ENCODE peak calls at places on chromosomes 6 and 20, in six cellular contexts. O is cardiac muscle cell, Y is HCT116, C is prostate gland, I is GM12878, G is mesendoderm. N is an unnamed sample.

GRCh38 chr6:4220619-4221018 is 85.2 kb upstream of the ECI2 start:
- DNase-seq in O (peak; percentile 48), Y (no peak), C (no peak), I (no peak), G (no peak), N (no peak)

GRCh38 chr6:32086661-32087573 is 22.2 kb downstream of the TNXB start:
- DNase-seq in O (peak; percentile 70), Y (no peak), C (no peak), I (peak; percentile 63), G (no peak), N (no peak)

GRCh38 chr20:57398901-57399535 is 7.8 kb downstream of the RBM38 start:
- DNase-seq in O (no peak), Y (no peak), C (no peak), I (no peak), G (no peak), N (no peak)

GRCh38 chr6:71034578-71034977 is 77.7 kb upstream of the B3GAT2 start:
- DNase-seq in O (no peak), Y (no peak), C (no peak), I (no peak), G (no peak), N (no peak)

GRCh38 chr6:159203304-159204005 is 34.3 kb downstream of the FNDC1 start:
- DNase-seq in O (peak; percentile 95), Y (no peak), C (no peak), I (no peak), G (no peak), N (no peak)

GRCh38 chr6:34809914-34810882 is 18.3 kb downstream of the BLTP3A start:
- DNase-seq in O (no peak), Y (no peak), C (no peak), I (no peak), G (no peak), N (no peak)

GRCh38 chr6:67933278-67933677 is 701.8 kb upstream of the ADGRB3 start:
- DNase-seq in O (no peak), Y (no peak), C (no peak), I (no peak), G (peak; percentile 72), N (no peak)

GRCh38 chr6:6890400-6890858 is 217.3 kb upstream of the RREB1 start:
- DNase-seq in O (peak; percentile 51), Y (no peak), C (no peak), I (no peak), G (peak; percentile 59), N (no peak)

GRCh38 chr6:106128981-106129761 is 43.0 kb downstream of the PRDM1 start:
- DNase-seq in O (peak; percentile 81), Y (no peak), C (no peak), I (no peak), G (no peak), N (no peak)

GRCh38 chr20:43579861-43580793 is 10.6 kb upstream of the IFT52 start:
- DNase-seq in O (peak; percentile 55), Y (no peak), C (no peak), I (no peak), G (no peak), N (no peak)

GRCh38 chr20:61370841-61371303 is 118.8 kb downstream of the CDH4 start:
- DNase-seq in O (no peak), Y (no peak), C (no peak), I (no peak), G (no peak), N (no peak)

GRCh38 chr20:48627737-48628128 is 200.1 kb downstream of the PREX1 start:
- DNase-seq in O (no peak), Y (no peak), C (no peak), I (no peak), G (no peak), N (no peak)

GRCh38 chr20:62618622-62619529 is 23.4 kb upstream of the SLCO4A1 start:
- DNase-seq in O (no peak), Y (no peak), C (no peak), I (no peak), G (no peak), N (no peak)

GRCh38 chr20:25543068-25543467 is 42.3 kb downstream of the NINL start:
- DNase-seq in O (peak; percentile 56), Y (no peak), C (no peak), I (no peak), G (no peak), N (no peak)

GRCh38 chr20:20658123-20658522 is 54.3 kb downstream of the RALGAPA2 start:
- DNase-seq in O (no peak), Y (no peak), C (no peak), I (no peak), G (no peak), N (no peak)

GRCh38 chr6:127518212-127518709 is 874 bp downstream of the MTCL3 start:
- DNase-seq in O (no peak), Y (no peak), C (no peak), I (no peak), G (peak; percentile 63), N (no peak)

GRCh38 chr6:77040566-77041195 is 422.6 kb downstream of the HTR1B start:
- DNase-seq in O (peak; percentile 6), Y (no peak), C (no peak), I (no peak), G (no peak), N (no peak)

GRCh38 chr20:43939762-43940121 is 25.1 kb downstream of the TOX2 start:
- DNase-seq in O (no peak), Y (no peak), C (no peak), I (no peak), G (no peak), N (no peak)

GRCh38 chr6:125157725-125158124 is 4.2 kb downstream of the TPD52L1 start:
- DNase-seq in O (no peak), Y (no peak), C (no peak), I (no peak), G (peak; percentile 22), N (no peak)

GRCh38 chr6:125678601-125679000 is 70.8 kb upstream of the HEY2 start:
- DNase-seq in O (no peak), Y (no peak), C (no peak), I (no peak), G (no peak), N (no peak)

GRCh38 chr6:90297124-90297865 is 652 bp upstream of the BACH2 start:
- DNase-seq in O (no peak), Y (no peak), C (no peak), I (no peak), G (no peak), N (no peak)

GRCh38 chr6:132190097-132190814 is 211.0 kb downstream of the MOXD1 start:
- DNase-seq in O (peak; percentile 56), Y (peak; percentile 3), C (no peak), I (no peak), G (peak; percentile 36), N (no peak)

GRCh38 chr20:59933296-59933848 is at the start of gene SYCP2:
- DNase-seq in O (peak; percentile 49), Y (no peak), C (peak; percentile 49), I (no peak), G (no peak), N (no peak)

GRCh38 chr6:77879527-77879926 is 226.7 kb downstream of the MEI4 start:
- DNase-seq in O (no peak), Y (no peak), C (no peak), I (no peak), G (no peak), N (no peak)

GRCh38 chr6:2713473-2714358 is 37.0 kb downstream of the MYLK4 start:
- DNase-seq in O (peak; percentile 86), Y (no peak), C (no peak), I (no peak), G (peak; percentile 40), N (no peak)

GRCh38 chr6:78611886-78612480 is 255.4 kb upstream of the IRAK1BP1 start:
- DNase-seq in O (peak; percentile 44), Y (no peak), C (no peak), I (no peak), G (peak; percentile 50), N (no peak)

GRCh38 chr6:151393410-151393809 is 2.1 kb upstream of the ZBTB2 start:
- DNase-seq in O (no peak), Y (no peak), C (no peak), I (no peak), G (no peak), N (no peak)
- H3K4me3 ChIP-seq in O (no peak overlapping the region), Y (no peak overlapping the region), C (no peak overlapping the region), I (peak overlapping the region; percentile 82), G (no peak overlapping the region), N (peak overlapping the region; percentile 98)

GRCh38 chr6:42745638-42746451 is at the start of gene TBCC:
- DNase-seq in O (peak; percentile 99), Y (peak; percentile 95), C (peak; percentile 99), I (peak; percentile 93), G (peak; percentile 100), N (peak; percentile 93)

GRCh38 chr6:42746452-42747400 is 823 bp upstream of the TBCC start:
- DNase-seq in O (peak; percentile 95), Y (peak; percentile 74), C (peak; percentile 78), I (peak; percentile 68), G (peak; percentile 98), N (no peak)

GRCh38 chr6:42745083-42745637 is 743 bp downstream of the TBCC start:
- DNase-seq in O (peak; percentile 27), Y (no peak), C (no peak), I (no peak), G (peak; percentile 54), N (no peak)

GRCh38 chr6:42742116-42742894 is 3.6 kb downstream of the TBCC start:
- DNase-seq in O (peak; percentile 48), Y (no peak), C (no peak), I (no peak), G (no peak), N (no peak)

DNA sequence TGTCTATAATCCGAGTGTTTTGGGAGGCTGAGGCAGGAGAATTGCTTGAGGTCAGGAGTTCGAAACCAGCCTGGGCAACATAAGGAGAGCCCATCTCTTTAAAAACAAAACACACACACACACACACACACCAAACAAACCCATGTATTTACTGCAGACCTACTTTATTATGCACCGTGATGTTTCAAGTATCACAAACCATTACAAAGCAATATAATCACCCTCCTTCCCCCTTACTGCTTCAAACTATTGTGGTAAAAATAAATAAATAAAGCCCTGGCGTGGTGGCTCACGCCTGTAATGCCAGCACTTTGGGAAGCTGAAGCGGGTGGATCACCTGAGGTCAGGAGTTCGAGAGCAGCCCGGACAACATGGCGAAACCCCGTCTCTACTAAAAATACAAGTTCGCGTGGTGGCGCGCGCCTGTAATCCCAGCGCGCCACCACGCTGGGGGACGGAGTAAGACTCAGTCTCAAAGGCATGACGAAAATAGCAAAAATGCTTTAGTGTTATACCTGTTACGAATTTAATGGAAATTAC is 1.5 kb downstream of the TBCC start:
- DNase-seq in O (no peak), Y (no peak), C (no peak), I (no peak), G (no peak), N (no peak)
- H3K36me3 ChIP-seq in O (no peaks in the 10 kb centered on the region), Y (no peaks in the 10 kb centered on the region), C (no peaks in the 10 kb centered on the region), I (no peaks in the 10 kb centered on the region), G (no peaks in the 10 kb centered on the region), N (no peaks in the 10 kb centered on the region)

GRCh38 chr6:27400877-27401642 is 12.5 kb downstream of the ZNF391 start:
- DNase-seq in O (no peak), Y (no peak), C (no peak), I (no peak), G (no peak), N (no peak)
- H3K27ac ChIP-seq in O (no peak overlapping the region), Y (no peak overlapping the region), C (no peak overlapping the region), I (no peak overlapping the region), G (no peak overlapping the region), N (no peak overlapping the region)

DNA sequence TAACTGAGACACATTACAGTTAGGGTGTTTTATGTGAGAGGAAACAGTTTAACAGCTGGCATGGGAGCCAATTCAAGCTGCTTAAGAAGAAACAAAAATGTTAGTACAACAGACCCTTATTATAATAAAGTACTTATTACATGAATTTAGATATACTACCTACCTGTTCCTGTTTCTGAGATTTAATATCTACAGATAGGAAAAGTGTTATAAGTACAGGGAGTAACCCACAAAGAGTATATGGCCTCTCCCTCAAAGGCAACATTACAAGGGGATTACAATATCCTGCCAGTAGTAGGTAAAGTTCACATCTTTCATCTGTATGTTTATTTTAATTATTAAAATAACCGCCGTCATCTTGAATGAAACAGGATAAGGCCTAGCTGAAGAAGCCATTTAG is 1.8 kb upstream of the ME1 start:
- DNase-seq in O (no peak), Y (no peak), C (no peak), I (no peak), G (no peak), N (no peak)
- H3K4me3 ChIP-seq in O (no peak overlapping the region), Y (no peak overlapping the region), C (no peak overlapping the region), I (no peak overlapping the region), G (no peak overlapping the region), N (no peak overlapping the region)

N was measured in SK-N-MC.